ENCODE peak calls at places on chromosomes 5 and 9, in eight cellular contexts. C, N, P, F, E, Q, Z and L are unnamed samples.

GRCh38 chr5:98307811-98308210 is 465.7 kb upstream of the RGMB start:
- DNase-seq in P (no peak), F (no peak), C (peak), N (no peak), E (no peak), Q (no peak), Z (no peak), L (no peak)

GRCh38 chr9:137989156-137989555 is 111.6 kb downstream of the CACNA1B start:
- DNase-seq in C (no peak), N (no peak), F (no peak), Z (peak), P (no peak), E (peak), Q (no peak), L (no peak)

GRCh38 chr9:5953743-5954707 is 61.4 kb downstream of the RANBP6 start:
- DNase-seq in C (peak), E (no peak), N (no peak), P (no peak), Z (no peak), Q (peak), F (no peak), L (no peak)

GRCh38 chr9:135243201-135244190 is 156.0 kb downstream of the OLFM1 start:
- DNase-seq in Q (no peak), N (no peak), Z (peak), C (no peak), P (no peak), F (no peak), E (no peak), L (no peak)

GRCh38 chr9:14515564-14516198 is 177.6 kb downstream of the ZDHHC21 start:
- DNase-seq in F (no peak), P (no peak), E (peak), C (peak), N (no peak), Q (no peak), Z (no peak), L (no peak)

GRCh38 chr5:67375606-67376005 is 179.0 kb upstream of the CD180 start:
- DNase-seq in Z (no peak), E (no peak), F (no peak), N (no peak), Q (no peak), C (no peak), P (peak), L (no peak)

GRCh38 chr9:77435688-77436087 is 212.4 kb downstream of the GNA14 start:
- DNase-seq in C (peak), F (no peak), Q (no peak), P (no peak), Z (no peak), E (no peak), N (no peak), L (no peak)

GRCh38 chr5:5616247-5616895 is 193.9 kb downstream of the ICE1 start:
- DNase-seq in F (no peak), C (no peak), Z (no peak), P (no peak), Q (no peak), E (no peak), N (no peak), L (no peak)

GRCh38 chr9:131884222-131884621 is 144.3 kb upstream of the RAPGEF1 start:
- DNase-seq in P (no peak), E (no peak), C (no peak), N (no peak), F (no peak), Z (no peak), Q (no peak), L (no peak)

GRCh38 chr9:76321185-76321828 is 72.9 kb downstream of the RFK start:
- DNase-seq in E (no peak), N (no peak), F (no peak), Q (peak), Z (no peak), C (peak), P (no peak), L (peak)

GRCh38 chr5:173688708-173689107 is 72.3 kb upstream of the BOD1 start:
- DNase-seq in E (no peak), N (no peak), P (no peak), Z (no peak), Q (no peak), C (no peak), F (no peak), L (no peak)

GRCh38 chr5:128202320-128202719 is 118.8 kb downstream of the SLC12A2 start:
- DNase-seq in Q (no peak), P (no peak), C (no peak), N (no peak), F (no peak), E (no peak), Z (no peak), L (no peak)

GRCh38 chr9:95103385-95104087 is 214.0 kb downstream of the FANCC start:
- DNase-seq in N (no peak), C (no peak), F (no peak), P (no peak), Q (no peak), E (no peak), Z (no peak), L (no peak)

GRCh38 chr5:132387649-132388117 is 18.2 kb downstream of the SLC22A5 start:
- DNase-seq in F (no peak), Z (no peak), Q (peak), C (peak), P (no peak), E (no peak), N (no peak), L (peak)

GRCh38 chr5:154447074-154447725 is 1.4 kb downstream of the SAP30L start:
- DNase-seq in C (no peak), Q (no peak), F (no peak), Z (no peak), E (no peak), P (peak), N (no peak), L (no peak)

GRCh38 chr9:121294181-121294743 is 26.3 kb downstream of the GSN start:
- DNase-seq in Z (peak), C (no peak), P (no peak), N (no peak), E (no peak), F (no peak), Q (no peak), L (no peak)

GRCh38 chr9:75146229-75146628 is 57.9 kb downstream of the OSTF1 start:
- DNase-seq in E (no peak), Z (no peak), C (peak), F (no peak), N (no peak), Q (no peak), P (no peak), L (no peak)

GRCh38 chr9:20262611-20263010 is 359.7 kb downstream of the MLLT3 start:
- DNase-seq in Z (no peak), Q (no peak), E (no peak), P (no peak), N (no peak), C (no peak), F (no peak), L (no peak)